ENCODE peak calls at places on chromosome 18, in six cellular contexts. L, P, H, O, C and D are unnamed samples.

GRCh38 chr18:21538230-21538629 is 62.3 kb downstream of the ESCO1 start:
- DNase-seq in P (peak), O (no peak), L (no peak), C (no peak), H (no peak), D (no peak)

GRCh38 chr18:49731860-49732311 is 81.4 kb downstream of the ACAA2 start:
- DNase-seq in P (no peak), O (no peak), L (no peak), H (no peak), C (no peak), D (no peak)

GRCh38 chr18:32919799-32920198 is 147.0 kb upstream of the KLHL14 start:
- DNase-seq in O (no peak), P (no peak), C (peak), H (peak), L (peak), D (peak)

GRCh38 chr18:34098109-34098508 is 126.6 kb downstream of the NOL4 start:
- DNase-seq in P (no peak), H (no peak), O (no peak), L (no peak), C (no peak), D (no peak)

GRCh38 chr18:61602836-61603235 is 269.6 kb downstream of the CDH20 start:
- DNase-seq in C (no peak), H (no peak), P (peak), L (no peak), O (no peak), D (no peak)

GRCh38 chr18:46622999-46623398 is 34.0 kb downstream of the LOXHD1 start:
- DNase-seq in O (no peak), P (peak), C (peak), H (no peak), L (peak), D (no peak)

GRCh38 chr18:48228841-48229240 is 180.3 kb downstream of the ZBTB7C start:
- DNase-seq in L (no peak), H (no peak), C (no peak), P (no peak), O (no peak), D (no peak)

GRCh38 chr18:46097853-46098615 is at the start of gene ATP5F1A:
- DNase-seq in L (peak), C (peak), P (peak), H (peak), O (peak), D (peak)

GRCh38 chr18:22088976-22089375 is 80.4 kb upstream of the GATA6 start:
- DNase-seq in O (no peak), L (no peak), C (no peak), P (no peak), H (no peak), D (no peak)

GRCh38 chr18:32271649-32272324 is 81.9 kb downstream of the MEP1B start:
- DNase-seq in O (no peak), C (peak), H (peak), P (peak), L (peak), D (no peak)

GRCh38 chr18:21242141-21243040 is at the start of gene GREB1L:
- DNase-seq in L (peak), C (peak), P (peak), H (peak), O (no peak), D (peak)

GRCh38 chr18:22363867-22364463 is 53.8 kb downstream of the CTAGE1 start:
- DNase-seq in C (no peak), H (no peak), P (peak), L (peak), O (no peak), D (no peak)

GRCh38 chr18:9017170-9017899 is 85.2 kb upstream of the NDUFV2 start:
- DNase-seq in L (peak), O (peak), H (no peak), C (peak), P (peak), D (no peak)

GRCh38 chr18:37259711-37260110 is 305.9 kb downstream of the CELF4 start:
- DNase-seq in P (no peak), C (no peak), H (no peak), O (no peak), L (no peak), D (no peak)

GRCh38 chr18:26468931-26469340 is 79.4 kb downstream of the KCTD1 start:
- DNase-seq in L (peak), C (peak), P (no peak), O (no peak), H (peak), D (peak)

GRCh38 chr18:34661464-34662087 is 48.5 kb upstream of the DTNA start:
- DNase-seq in O (no peak), H (peak), C (peak), P (peak), L (peak), D (no peak)

GRCh38 chr18:22391571-22392359 is 25.9 kb downstream of the CTAGE1 start:
- DNase-seq in L (peak), C (peak), O (peak), H (no peak), P (peak), D (no peak)

GRCh38 chr18:8516391-8517250 is 92.6 kb upstream of the RAB12 start:
- DNase-seq in H (no peak), L (no peak), C (no peak), P (no peak), O (no peak), D (no peak)

GRCh38 chr18:48773821-48774220 is 176.9 kb downstream of the SMAD7 start:
- DNase-seq in C (no peak), O (no peak), H (no peak), P (no peak), L (no peak), D (no peak)

GRCh38 chr18:70289351-70290330 is 796 bp downstream of the SOCS6 start:
- DNase-seq in L (peak), H (peak), O (no peak), C (no peak), P (peak), D (peak)

GRCh38 chr18:32460046-32460785 is 10.5 kb downstream of the GAREM1 start:
- DNase-seq in P (no peak), H (no peak), L (no peak), C (no peak), O (no peak), D (no peak)

GRCh38 chr18:8667846-8668245 is 37.5 kb upstream of the MTCL1 start:
- DNase-seq in P (peak), C (no peak), O (no peak), L (peak), H (no peak), D (no peak)

GRCh38 chr18:9469700-9470099 is 5.6 kb upstream of the RALBP1 start:
- DNase-seq in L (no peak), P (no peak), C (no peak), O (no peak), H (no peak), D (no peak)

GRCh38 chr18:6785001-6785400 is 55.5 kb downstream of the ARHGAP28 start:
- DNase-seq in P (peak), O (no peak), C (no peak), L (peak), H (no peak), D (no peak)

GRCh38 chr18:47397671-47398319 is 146.3 kb upstream of the SKOR2 start:
- DNase-seq in C (peak), O (no peak), H (peak), L (no peak), P (no peak), D (no peak)

GRCh38 chr18:74899554-74899953 is 301.9 kb downstream of the ZNF407 start:
- DNase-seq in P (no peak), L (peak), C (no peak), H (no peak), O (no peak), D (no peak)

GRCh38 chr18:23900979-23901378 is 113.6 kb upstream of the TTC39C start:
- DNase-seq in P (no peak), H (peak), C (no peak), L (no peak), O (no peak), D (no peak)

GRCh38 chr18:46623541-46623940 is 33.5 kb downstream of the LOXHD1 start:
- DNase-seq in H (peak), P (peak), O (peak), L (no peak), C (no peak), D (no peak)

GRCh38 chr18:3647636-3648035 is 197.7 kb downstream of the TGIF1 start:
- DNase-seq in O (no peak), C (no peak), P (no peak), L (no peak), H (no peak), D (no peak)

GRCh38 chr18:77700051-77700450 is 450.4 kb downstream of the GALR1 start:
- DNase-seq in H (no peak), P (no peak), C (no peak), L (peak), O (no peak), D (no peak)

GRCh38 chr18:56314396-56314795 is 324.0 kb downstream of the TXNL1 start:
- DNase-seq in P (peak), H (no peak), L (no peak), O (no peak), C (peak), D (no peak)

GRCh38 chr18:22179174-22179573 is 9.8 kb downstream of the GATA6 start:
- DNase-seq in O (no peak), P (no peak), L (peak), H (no peak), C (no peak), D (no peak)

GRCh38 chr18:12092398-12093229 is 1.0 kb upstream of the ANKRD62 start:
- DNase-seq in P (no peak), L (no peak), C (peak), H (peak), O (no peak), D (no peak)

GRCh38 chr18:33135951-33136660 is 304.4 kb downstream of the CCDC178 start:
- DNase-seq in O (no peak), L (no peak), C (no peak), P (no peak), H (no peak), D (no peak)

GRCh38 chr18:65235966-65236634 is 514.7 kb upstream of the CDH7 start:
- DNase-seq in L (no peak), H (peak), O (no peak), C (no peak), P (no peak), D (no peak)

GRCh38 chr18:48656176-48656575 is 117.3 kb downstream of the CTIF start:
- DNase-seq in H (no peak), L (no peak), C (no peak), P (no peak), O (no peak), D (no peak)

GRCh38 chr18:27887711-27888495 is 289.0 kb downstream of the CDH2 start:
- DNase-seq in C (no peak), O (no peak), P (peak), L (no peak), H (no peak), D (no peak)

GRCh38 chr18:4586729-4587128 is 131.6 kb upstream of the DLGAP1 start:
- DNase-seq in P (no peak), C (no peak), O (no peak), L (no peak), H (no peak), D (no peak)

GRCh38 chr18:57959278-57959677 is 84.7 kb upstream of the NEDD4L start:
- DNase-seq in C (peak), L (peak), O (no peak), P (peak), H (peak), D (no peak)
- TF ChIP-seq CTCF in C (peak), L (peak), O (no peak), P (peak), H (peak), D (peak)

GRCh38 chr18:80247403-80247916 is at the start of gene PARD6G:
- DNase-seq in L (peak), O (peak), P (peak), H (peak), C (peak), D (peak)
- TF ChIP-seq CTCF in L (peak), O (no peak), P (peak), H (no peak), C (no peak), D (peak)

DNA sequence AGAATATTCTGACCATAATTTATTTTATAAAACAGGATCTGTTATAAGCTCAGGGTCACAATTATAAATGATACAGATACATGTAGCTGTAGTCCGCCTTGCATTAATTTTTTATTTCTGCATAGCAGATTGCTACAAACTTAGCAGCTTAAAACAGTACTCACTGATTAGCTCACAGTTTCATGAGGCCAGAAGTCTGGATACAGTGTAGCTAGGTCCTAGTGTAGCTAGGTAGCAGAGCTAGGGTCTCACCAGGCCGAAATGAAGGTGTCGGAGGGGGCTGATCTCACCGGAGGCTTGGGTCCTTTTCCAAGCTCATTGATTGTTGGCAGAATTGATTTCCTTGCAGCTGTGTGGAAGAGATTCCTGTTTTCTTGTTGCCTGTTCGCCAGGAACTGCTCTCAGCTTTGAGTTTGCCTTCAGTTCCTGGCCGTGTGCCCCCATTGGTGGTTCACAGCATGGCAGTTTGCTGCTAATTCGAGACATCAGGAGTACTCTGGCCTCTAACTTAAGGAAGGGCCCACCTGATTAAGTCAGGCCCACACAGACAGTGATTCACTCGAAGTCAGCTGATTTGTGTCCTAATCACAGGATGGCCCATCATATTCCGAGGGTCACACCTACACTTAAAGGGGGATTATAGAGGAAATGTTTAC is 18.4 kb downstream of the NAPG start:
- DNase-seq in P (no peak), C (no peak), H (peak), O (no peak), L (peak), D (no peak)
- TF ChIP-seq CTCF in P (no peak), C (no peak), H (peak), O (no peak), L (peak), D (peak)

DNA sequence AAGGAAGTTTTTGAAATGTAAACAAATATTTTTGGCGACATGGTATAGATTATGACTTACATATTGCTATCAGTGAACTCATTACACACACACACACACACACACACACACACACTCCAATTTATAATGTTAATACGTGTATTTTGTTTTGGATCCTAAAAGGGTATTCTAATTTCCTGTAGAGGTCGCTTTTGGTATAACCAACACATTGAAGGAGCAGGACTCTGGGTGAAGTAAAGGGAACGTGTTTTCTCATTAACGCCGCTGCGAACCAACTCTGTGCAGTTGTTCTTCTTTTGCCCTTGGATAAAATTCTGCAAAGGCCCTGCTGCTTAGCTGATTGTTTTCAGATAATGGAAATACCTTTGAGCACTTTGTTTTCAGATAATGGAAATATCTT is 190.4 kb downstream of the PMAIP1 start:
- DNase-seq in L (peak), H (no peak), C (no peak), P (peak), O (no peak), D (no peak)
- TF ChIP-seq CTCF in L (peak), H (no peak), C (no peak), P (no peak), O (no peak), D (peak)

DNA sequence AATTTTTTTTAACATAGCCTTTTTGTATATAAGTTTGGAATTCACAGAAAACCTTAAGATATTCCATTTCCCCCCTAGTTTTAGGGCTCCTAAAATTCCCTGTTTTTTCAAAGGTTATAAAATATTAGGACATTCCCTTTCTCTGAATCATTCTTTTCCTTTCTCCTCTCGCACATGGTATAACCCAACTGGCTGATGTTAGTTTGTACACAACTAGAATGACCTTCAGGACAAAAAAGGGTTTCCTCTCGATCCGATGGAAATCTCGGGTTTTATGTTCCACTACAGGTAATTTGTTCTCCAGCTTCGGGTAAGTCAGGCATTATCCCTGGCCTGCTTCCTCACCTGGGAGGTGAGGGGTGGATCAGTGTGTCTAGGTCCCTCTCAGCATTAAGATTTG is 215.1 kb downstream of the LDLRAD4 start:
- DNase-seq in O (no peak), P (no peak), H (no peak), C (no peak), L (peak), D (no peak)
- TF ChIP-seq CTCF in O (no peak), P (no peak), H (no peak), C (no peak), L (no peak), D (no peak)